ENCODE peak calls at places on chromosomes 11 and 22, in four cellular contexts. One of them, this sample, is unnamed.

GRCh38 chr11:93350835-93351234 is 20.3 kb downstream of the DEUP1 start:
- DNase-seq in LNCaP clone FGC: no peak
- DNase-seq in body of pancreas: no peak
- DNase-seq in stomach: no peak
- DNase-seq in this sample: no peak

GRCh38 chr11:64093233-64094039 is 57.7 kb downstream of the FLRT1 start:
- DNase-seq in LNCaP clone FGC: peak
- DNase-seq in body of pancreas: no peak
- DNase-seq in stomach: no peak
- DNase-seq in this sample: no peak

GRCh38 chr22:50530857-50531545 is 1.2 kb upstream of the TYMP start:
- DNase-seq in LNCaP clone FGC: peak
- DNase-seq in body of pancreas: peak
- DNase-seq in stomach: peak
- DNase-seq in this sample: no peak

GRCh38 chr11:62151737-62152102 is 27.9 kb downstream of the INCENP start:
- DNase-seq in LNCaP clone FGC: no peak
- DNase-seq in body of pancreas: no peak
- DNase-seq in stomach: peak
- DNase-seq in this sample: no peak

GRCh38 chr22:23216331-23217170 is 36.2 kb downstream of the BCR start:
- DNase-seq in LNCaP clone FGC: no peak
- DNase-seq in body of pancreas: no peak
- DNase-seq in stomach: no peak
- DNase-seq in this sample: no peak

GRCh38 chr11:3213659-3214419 is 4.8 kb downstream of the MRGPRG start:
- DNase-seq in LNCaP clone FGC: no peak
- DNase-seq in body of pancreas: no peak
- DNase-seq in stomach: no peak
- DNase-seq in this sample: no peak

GRCh38 chr22:44360306-44360685 is 47.5 kb upstream of the SHISAL1 start:
- DNase-seq in LNCaP clone FGC: no peak
- DNase-seq in body of pancreas: no peak
- DNase-seq in stomach: no peak
- DNase-seq in this sample: no peak

GRCh38 chr11:121323208-121323607 is 30.6 kb downstream of the SC5D start:
- DNase-seq in LNCaP clone FGC: no peak
- DNase-seq in body of pancreas: no peak
- DNase-seq in stomach: no peak
- DNase-seq in this sample: no peak

GRCh38 chr11:117070016-117070415 is 28.2 kb downstream of the SIK3 start:
- DNase-seq in LNCaP clone FGC: no peak
- DNase-seq in body of pancreas: no peak
- DNase-seq in stomach: no peak
- DNase-seq in this sample: no peak

GRCh38 chr11:46278387-46279173 is 1.1 kb downstream of the CREB3L1 start:
- DNase-seq in LNCaP clone FGC: no peak
- DNase-seq in body of pancreas: peak
- DNase-seq in stomach: peak
- DNase-seq in this sample: no peak

GRCh38 chr11:118908931-118909618 is 16.7 kb downstream of the BCL9L start:
- DNase-seq in LNCaP clone FGC: no peak
- DNase-seq in body of pancreas: peak
- DNase-seq in stomach: peak
- DNase-seq in this sample: peak

GRCh38 chr11:47595029-47595428 is 818 bp upstream of the C1QTNF4 start:
- DNase-seq in LNCaP clone FGC: no peak
- DNase-seq in body of pancreas: no peak
- DNase-seq in stomach: no peak
- DNase-seq in this sample: no peak

GRCh38 chr22:18968011-18968749 is 32.1 kb upstream of the PRODH start:
- DNase-seq in LNCaP clone FGC: no peak
- DNase-seq in body of pancreas: peak
- DNase-seq in stomach: no peak
- DNase-seq in this sample: no peak

GRCh38 chr11:120339394-120339890 is 3.2 kb downstream of the ARHGEF12 start:
- DNase-seq in LNCaP clone FGC: no peak
- DNase-seq in body of pancreas: no peak
- DNase-seq in stomach: peak
- DNase-seq in this sample: no peak

GRCh38 chr11:19281041-19281440 is 40.3 kb upstream of the E2F8 start:
- DNase-seq in LNCaP clone FGC: no peak
- DNase-seq in body of pancreas: no peak
- DNase-seq in stomach: no peak
- DNase-seq in this sample: no peak

GRCh38 chr11:12727556-12728070 is 53.4 kb downstream of the TEAD1 start:
- DNase-seq in LNCaP clone FGC: no peak
- DNase-seq in body of pancreas: no peak
- DNase-seq in stomach: no peak
- DNase-seq in this sample: peak

GRCh38 chr11:72353861-72354260 is 80.5 kb downstream of the CLPB start:
- DNase-seq in LNCaP clone FGC: no peak
- DNase-seq in body of pancreas: no peak
- DNase-seq in stomach: peak
- DNase-seq in this sample: no peak

GRCh38 chr11:62393735-62394134 is 25.1 kb upstream of the SCGB1A1 start:
- DNase-seq in LNCaP clone FGC: no peak
- DNase-seq in body of pancreas: no peak
- DNase-seq in stomach: no peak
- DNase-seq in this sample: no peak

GRCh38 chr22:20009018-20009482 is 7.6 kb downstream of the ARVCF start:
- DNase-seq in LNCaP clone FGC: no peak
- DNase-seq in body of pancreas: no peak
- DNase-seq in stomach: no peak
- DNase-seq in this sample: no peak

GRCh38 chr22:23243006-23243573 is 62.8 kb downstream of the BCR start:
- DNase-seq in LNCaP clone FGC: no peak
- DNase-seq in body of pancreas: no peak
- DNase-seq in stomach: no peak
- DNase-seq in this sample: no peak

GRCh38 chr11:68041617-68042218 is 2.9 kb downstream of the TCIRG1 start:
- DNase-seq in LNCaP clone FGC: no peak
- DNase-seq in body of pancreas: no peak
- DNase-seq in stomach: no peak
- DNase-seq in this sample: no peak

GRCh38 chr11:45900916-45901617 is 6.0 kb downstream of the FREY1 start:
- DNase-seq in LNCaP clone FGC: no peak
- DNase-seq in body of pancreas: peak
- DNase-seq in stomach: no peak
- DNase-seq in this sample: no peak

GRCh38 chr11:46674463-46675287 is 25.7 kb downstream of the ARHGAP1 start:
- DNase-seq in LNCaP clone FGC: no peak
- DNase-seq in body of pancreas: no peak
- DNase-seq in stomach: no peak
- DNase-seq in this sample: no peak

GRCh38 chr11:70416881-70417280 is 18.6 kb downstream of the CTTN start:
- DNase-seq in LNCaP clone FGC: no peak
- DNase-seq in body of pancreas: no peak
- DNase-seq in stomach: no peak
- DNase-seq in this sample: no peak

GRCh38 chr11:122853971-122854446 is 15.7 kb downstream of the CRTAM start:
- DNase-seq in LNCaP clone FGC: peak
- DNase-seq in body of pancreas: peak
- DNase-seq in stomach: no peak
- DNase-seq in this sample: peak

GRCh38 chr11:15119352-15119751 is 4.6 kb downstream of the INSC start:
- DNase-seq in LNCaP clone FGC: no peak
- DNase-seq in body of pancreas: no peak
- DNase-seq in stomach: no peak
- DNase-seq in this sample: no peak

GRCh38 chr11:34243620-34244493 is 114.0 kb downstream of the ABTB2 start:
- DNase-seq in LNCaP clone FGC: no peak
- DNase-seq in body of pancreas: peak
- DNase-seq in stomach: peak
- DNase-seq in this sample: peak

GRCh38 chr22:38951734-38952133 is 5.7 kb upstream of the APOBEC3A start:
- DNase-seq in LNCaP clone FGC: no peak
- DNase-seq in body of pancreas: no peak
- DNase-seq in stomach: no peak
- DNase-seq in this sample: no peak

GRCh38 chr22:48365386-48365785 is 1462.3 kb downstream of the BRD1 start:
- DNase-seq in LNCaP clone FGC: no peak
- DNase-seq in body of pancreas: no peak
- DNase-seq in stomach: peak
- DNase-seq in this sample: no peak

GRCh38 chr11:68804786-68805185 is 36.9 kb downstream of the CPT1A start:
- DNase-seq in LNCaP clone FGC: no peak
- DNase-seq in body of pancreas: no peak
- DNase-seq in stomach: no peak
- DNase-seq in this sample: no peak

GRCh38 chr22:44355688-44356070 is 42.9 kb upstream of the SHISAL1 start:
- DNase-seq in LNCaP clone FGC: no peak
- DNase-seq in body of pancreas: no peak
- DNase-seq in stomach: no peak
- DNase-seq in this sample: no peak

GRCh38 chr11:83717551-83717950 is 431.4 kb upstream of the CCDC90B start:
- DNase-seq in LNCaP clone FGC: no peak
- DNase-seq in body of pancreas: no peak
- DNase-seq in stomach: no peak
- DNase-seq in this sample: no peak

GRCh38 chr11:2713721-2714462 is 14.1 kb upstream of the KCNQ1OT1 start:
- DNase-seq in LNCaP clone FGC: no peak
- DNase-seq in body of pancreas: no peak
- DNase-seq in stomach: no peak
- DNase-seq in this sample: no peak

GRCh38 chr11:126407101-126407521 is 51.6 kb downstream of the ST3GAL4 start:
- DNase-seq in LNCaP clone FGC: no peak
- DNase-seq in body of pancreas: no peak
- DNase-seq in stomach: no peak
- DNase-seq in this sample: no peak
- TF ChIP-seq CTCF in LNCaP clone FGC: no peak
- TF ChIP-seq CTCF in body of pancreas: no peak
- TF ChIP-seq CTCF in stomach: no peak
- TF ChIP-seq CTCF in this sample: no peak

GRCh38 chr11:77067776-77068460 is 1.1 kb downstream of the CAPN5 start:
- DNase-seq in LNCaP clone FGC: no peak
- DNase-seq in body of pancreas: no peak
- DNase-seq in stomach: no peak
- DNase-seq in this sample: no peak

GRCh38 chr11:77064648-77065217 is 2.0 kb upstream of the CAPN5 start:
- DNase-seq in LNCaP clone FGC: no peak
- DNase-seq in body of pancreas: no peak
- DNase-seq in stomach: no peak
- DNase-seq in this sample: no peak

GRCh38 chr11:77066229-77067023 is at the start of gene CAPN5:
- DNase-seq in LNCaP clone FGC: peak
- DNase-seq in body of pancreas: peak
- DNase-seq in stomach: peak
- DNase-seq in this sample: peak

GRCh38 chr11:77063861-77064260 is 2.9 kb upstream of the CAPN5 start:
- DNase-seq in LNCaP clone FGC: no peak
- DNase-seq in body of pancreas: no peak
- DNase-seq in stomach: peak
- DNase-seq in this sample: no peak

GRCh38 chr11:77065878-77066228 is 918 bp upstream of the CAPN5 start:
- DNase-seq in LNCaP clone FGC: no peak
- DNase-seq in body of pancreas: peak
- DNase-seq in stomach: no peak
- DNase-seq in this sample: no peak
- H3K4me3 ChIP-seq in LNCaP clone FGC: no peak
- H3K4me3 ChIP-seq in body of pancreas: no peak
- H3K4me3 ChIP-seq in stomach: peak
- H3K4me3 ChIP-seq in this sample: peak

GRCh38 chr11:124970925-124971324 is 16.9 kb downstream of the CCDC15 start:
- DNase-seq in LNCaP clone FGC: peak
- DNase-seq in body of pancreas: no peak
- DNase-seq in stomach: no peak
- DNase-seq in this sample: no peak
- TF ChIP-seq CTCF in LNCaP clone FGC: peak
- TF ChIP-seq CTCF in body of pancreas: no peak
- TF ChIP-seq CTCF in stomach: no peak
- TF ChIP-seq CTCF in this sample: no peak

DNA sequence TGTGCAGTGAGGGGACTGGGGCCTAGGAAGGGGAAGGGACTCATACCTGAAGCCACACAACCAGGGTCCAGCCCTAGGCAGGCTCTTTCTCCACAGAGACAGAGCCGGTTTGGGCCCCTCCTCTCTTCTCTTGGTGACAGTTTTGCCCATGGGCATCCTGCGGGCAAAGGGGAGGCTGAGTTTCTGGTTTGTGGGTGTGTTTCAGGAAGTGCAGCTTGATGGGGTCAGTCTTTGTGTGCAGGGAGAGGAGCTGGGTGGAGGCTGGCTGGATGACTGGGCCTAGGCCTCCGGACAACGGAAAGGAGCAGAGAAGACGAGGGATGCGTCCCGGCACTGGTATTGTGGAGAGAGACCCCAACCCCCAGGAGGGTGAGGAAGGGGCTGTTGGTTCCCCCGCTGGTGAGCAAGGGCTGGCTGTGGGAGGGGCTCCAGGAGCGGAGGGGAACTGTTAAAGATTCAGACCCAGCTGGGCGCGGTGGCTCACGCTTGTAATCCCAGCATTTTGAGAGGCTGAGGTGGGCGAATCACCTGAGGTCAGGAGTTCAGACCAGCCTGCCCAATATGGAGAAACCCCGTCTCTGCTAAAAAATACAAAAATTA is 23.4 kb upstream of the CELSR1 start:
- DNase-seq in LNCaP clone FGC: no peak
- DNase-seq in body of pancreas: no peak
- DNase-seq in stomach: no peak
- DNase-seq in this sample: no peak
- H3K4me3 ChIP-seq in LNCaP clone FGC: peak
- H3K4me3 ChIP-seq in body of pancreas: no peak
- H3K4me3 ChIP-seq in stomach: no peak
- H3K4me3 ChIP-seq in this sample: no peak

GRCh38 chr11:29260939-29261705 is 755.7 kb downstream of the KCNA4 start:
- DNase-seq in LNCaP clone FGC: no peak
- DNase-seq in body of pancreas: no peak
- DNase-seq in stomach: no peak
- DNase-seq in this sample: no peak
- TF ChIP-seq CTCF in LNCaP clone FGC: no peak
- TF ChIP-seq CTCF in body of pancreas: no peak
- TF ChIP-seq CTCF in stomach: no peak
- TF ChIP-seq CTCF in this sample: no peak